ENCODE peak calls at places on chromosome 19, in seven cellular contexts. One of them, this sample, is unnamed.

GRCh38 chr19:29507081-29507860 is 18.5 kb upstream of the VSTM2B start:
- DNase-seq in GM23248: no peak
- DNase-seq in cardiac fibroblast: no peak
- DNase-seq in AG20443: no peak
- DNase-seq in AG04450: no peak
- DNase-seq in body of pancreas: no peak
- DNase-seq in left colon: no peak
- DNase-seq in this sample: no peak

GRCh38 chr19:41879670-41880328 is 2.7 kb downstream of the CD79A start:
- DNase-seq in left colon: no peak
- DNase-seq in cardiac fibroblast: no peak
- DNase-seq in body of pancreas: no peak
- DNase-seq in AG20443: no peak
- DNase-seq in GM23248: no peak
- DNase-seq in AG04450: no peak
- DNase-seq in this sample: no peak

GRCh38 chr19:4233282-4233853 is 4.0 kb downstream of the EBI3 start:
- DNase-seq in body of pancreas: peak; percentile 45
- DNase-seq in GM23248: peak; percentile 22
- DNase-seq in AG04450: no peak
- DNase-seq in left colon: no peak
- DNase-seq in AG20443: peak; percentile 45
- DNase-seq in cardiac fibroblast: peak; percentile 41
- DNase-seq in this sample: peak; percentile 19

GRCh38 chr19:52942371-52943133 is 19.3 kb upstream of the ZNF888 start:
- DNase-seq in cardiac fibroblast: peak; percentile 84
- DNase-seq in body of pancreas: peak; percentile 96
- DNase-seq in GM23248: peak; percentile 89
- DNase-seq in left colon: peak; percentile 93
- DNase-seq in AG20443: peak; percentile 93
- DNase-seq in AG04450: peak; percentile 43
- DNase-seq in this sample: no peak

GRCh38 chr19:18502236-18502632 is 19.6 kb downstream of the ELL start:
- DNase-seq in cardiac fibroblast: no peak
- DNase-seq in AG20443: no peak
- DNase-seq in left colon: no peak
- DNase-seq in body of pancreas: peak; percentile 19
- DNase-seq in GM23248: no peak
- DNase-seq in AG04450: no peak
- DNase-seq in this sample: no peak

GRCh38 chr19:32532233-32532632 is 48.8 kb upstream of the PDCD5 start:
- DNase-seq in AG20443: no peak
- DNase-seq in body of pancreas: no peak
- DNase-seq in cardiac fibroblast: no peak
- DNase-seq in left colon: no peak
- DNase-seq in GM23248: no peak
- DNase-seq in AG04450: no peak
- DNase-seq in this sample: no peak

GRCh38 chr19:34184880-34185491 is 12.7 kb downstream of the LSM14A start:
- DNase-seq in GM23248: peak; percentile 39
- DNase-seq in cardiac fibroblast: peak; percentile 28
- DNase-seq in AG04450: no peak
- DNase-seq in left colon: no peak
- DNase-seq in body of pancreas: no peak
- DNase-seq in AG20443: peak; percentile 21
- DNase-seq in this sample: no peak

GRCh38 chr19:4524808-4525562 is 6.7 kb upstream of the PLIN4 start:
- DNase-seq in cardiac fibroblast: peak; percentile 55
- DNase-seq in body of pancreas: peak; percentile 66
- DNase-seq in AG20443: peak; percentile 72
- DNase-seq in left colon: no peak
- DNase-seq in AG04450: no peak
- DNase-seq in GM23248: peak; percentile 52
- DNase-seq in this sample: peak; percentile 21

GRCh38 chr19:38061294-38061693 is 154.3 kb downstream of the SIPA1L3 start:
- DNase-seq in body of pancreas: no peak
- DNase-seq in AG04450: peak; percentile 68
- DNase-seq in GM23248: peak; percentile 82
- DNase-seq in AG20443: peak; percentile 92
- DNase-seq in left colon: no peak
- DNase-seq in cardiac fibroblast: peak; percentile 92
- DNase-seq in this sample: peak; percentile 93

GRCh38 chr19:55542292-55542855 is 3.0 kb downstream of the SBK3 start:
- DNase-seq in AG20443: no peak
- DNase-seq in left colon: no peak
- DNase-seq in GM23248: no peak
- DNase-seq in cardiac fibroblast: no peak
- DNase-seq in AG04450: no peak
- DNase-seq in body of pancreas: no peak
- DNase-seq in this sample: no peak

GRCh38 chr19:29241324-29241723 is 28.4 kb upstream of the UQCRFS1 start:
- DNase-seq in AG20443: no peak
- DNase-seq in GM23248: no peak
- DNase-seq in AG04450: no peak
- DNase-seq in left colon: no peak
- DNase-seq in cardiac fibroblast: no peak
- DNase-seq in body of pancreas: no peak
- DNase-seq in this sample: no peak

GRCh38 chr19:48568345-48568886 is 16.4 kb downstream of the SULT2B1 start:
- DNase-seq in GM23248: peak; percentile 98
- DNase-seq in AG04450: peak; percentile 59
- DNase-seq in AG20443: peak; percentile 92
- DNase-seq in cardiac fibroblast: peak; percentile 84
- DNase-seq in left colon: peak; percentile 79
- DNase-seq in body of pancreas: peak; percentile 83
- DNase-seq in this sample: peak; percentile 95

GRCh38 chr19:45526143-45526542 is 18.9 kb downstream of the VASP start:
- DNase-seq in cardiac fibroblast: peak; percentile 71
- DNase-seq in AG20443: peak; percentile 78
- DNase-seq in AG04450: no peak
- DNase-seq in left colon: peak; percentile 79
- DNase-seq in body of pancreas: peak; percentile 67
- DNase-seq in GM23248: peak; percentile 67
- DNase-seq in this sample: peak; percentile 66

GRCh38 chr19:56299688-56300087 is 15.0 kb downstream of the ZSCAN5A start:
- DNase-seq in AG04450: no peak
- DNase-seq in AG20443: no peak
- DNase-seq in GM23248: no peak
- DNase-seq in body of pancreas: no peak
- DNase-seq in left colon: no peak
- DNase-seq in cardiac fibroblast: no peak
- DNase-seq in this sample: no peak

GRCh38 chr19:50703915-50704548 is 15.6 kb downstream of the SHANK1 start:
- DNase-seq in body of pancreas: no peak
- DNase-seq in GM23248: no peak
- DNase-seq in AG20443: no peak
- DNase-seq in left colon: no peak
- DNase-seq in AG04450: no peak
- DNase-seq in cardiac fibroblast: no peak
- DNase-seq in this sample: peak; percentile 61

GRCh38 chr19:7916137-7916907 is 1.7 kb downstream of the TGFBR3L start:
- DNase-seq in AG04450: no peak
- DNase-seq in left colon: peak; percentile 34
- DNase-seq in AG20443: peak; percentile 43
- DNase-seq in GM23248: peak; percentile 78
- DNase-seq in body of pancreas: no peak
- DNase-seq in cardiac fibroblast: peak; percentile 30
- DNase-seq in this sample: no peak

GRCh38 chr19:18379803-18380747 is 5.9 kb upstream of the GDF15 start:
- DNase-seq in GM23248: peak; percentile 98
- DNase-seq in body of pancreas: peak; percentile 98
- DNase-seq in AG20443: peak; percentile 94
- DNase-seq in cardiac fibroblast: peak; percentile 94
- DNase-seq in left colon: peak; percentile 95
- DNase-seq in AG04450: peak; percentile 84
- DNase-seq in this sample: no peak